ENCODE peak calls at places on chromosomes 3 and 15, in eight cellular contexts. E, K, F, W, S, R, V and Q are unnamed samples.

GRCh38 chr3:46058981-46059380 is 31.7 kb upstream of the XCR1 start:
- DNase-seq in R (no peak), S (no peak), V (no peak), F (no peak), K (no peak), E (no peak), W (no peak), Q (no peak)

GRCh38 chr3:114392831-114393230 is 99.0 kb downstream of the TIGIT start:
- DNase-seq in E (no peak), S (no peak), K (no peak), W (no peak), F (no peak), V (no peak), R (no peak), Q (no peak)

GRCh38 chr3:62372621-62373041 is 719 bp downstream of the FEZF2 start:
- DNase-seq in E (no peak), W (no peak), K (no peak), F (no peak), R (no peak), S (no peak), V (no peak), Q (no peak)

GRCh38 chr3:182837855-182838454 is 44.7 kb downstream of the ATP11B start:
- DNase-seq in R (peak), K (no peak), E (peak), V (peak), F (no peak), S (no peak), W (no peak), Q (peak)

GRCh38 chr3:138673641-138674040 is 65.1 kb downstream of the FAIM start:
- DNase-seq in W (no peak), E (peak), F (no peak), R (no peak), V (peak), S (no peak), K (no peak), Q (peak)

GRCh38 chr3:101675709-101676218 is 1.2 kb downstream of the ZBTB11 start:
- DNase-seq in F (no peak), S (no peak), K (no peak), V (no peak), E (no peak), W (peak), R (peak), Q (no peak)

GRCh38 chr15:28106294-28107110 is 7.4 kb upstream of the OCA2 start:
- DNase-seq in E (no peak), W (peak), F (peak), K (peak), V (no peak), R (no peak), S (no peak), Q (no peak)

GRCh38 chr15:65638681-65639089 is 16.9 kb downstream of the SLC24A1 start:
- DNase-seq in E (peak), F (no peak), V (peak), K (no peak), S (no peak), R (peak), W (no peak), Q (peak)

GRCh38 chr15:32766101-32766500 is 48.3 kb downstream of the GREM1 start:
- DNase-seq in S (no peak), K (no peak), W (no peak), R (no peak), V (no peak), E (no peak), F (no peak), Q (no peak)

GRCh38 chr3:139522421-139522820 is 17.1 kb downstream of the RBP1 start:
- DNase-seq in K (peak), V (no peak), E (no peak), S (no peak), F (no peak), R (no peak), W (no peak), Q (no peak)

GRCh38 chr15:63347074-63347859 is 34.4 kb downstream of the CA12 start:
- DNase-seq in K (no peak), R (no peak), V (no peak), W (no peak), F (no peak), S (no peak), E (peak), Q (no peak)

GRCh38 chr3:131655076-131655685 is 152.4 kb upstream of the MRPL3 start:
- DNase-seq in V (no peak), F (no peak), R (no peak), W (no peak), S (no peak), K (no peak), E (no peak), Q (peak)

GRCh38 chr3:177554900-177555759 is 357.8 kb upstream of the TBL1XR1 start:
- DNase-seq in W (peak), V (peak), F (no peak), E (peak), K (no peak), R (no peak), S (no peak), Q (peak)

GRCh38 chr3:143037867-143038266 is 36.5 kb downstream of the U2SURP start:
- DNase-seq in E (no peak), W (no peak), K (no peak), S (no peak), R (no peak), F (no peak), V (no peak), Q (no peak)
- TF ChIP-seq CTCF in E (peak), W (no peak), K (no peak), S (no peak), R (peak), F (no peak), V (no peak), Q (peak)

GRCh38 chr3:120182613-120183524 is 88.6 kb upstream of the GSK3B start:
- DNase-seq in E (peak), K (no peak), F (no peak), S (no peak), R (peak), W (peak), V (peak), Q (peak)
- TF ChIP-seq CTCF in E (peak), K (peak), F (no peak), S (no peak), R (peak), W (peak), V (peak), Q (peak)

DNA sequence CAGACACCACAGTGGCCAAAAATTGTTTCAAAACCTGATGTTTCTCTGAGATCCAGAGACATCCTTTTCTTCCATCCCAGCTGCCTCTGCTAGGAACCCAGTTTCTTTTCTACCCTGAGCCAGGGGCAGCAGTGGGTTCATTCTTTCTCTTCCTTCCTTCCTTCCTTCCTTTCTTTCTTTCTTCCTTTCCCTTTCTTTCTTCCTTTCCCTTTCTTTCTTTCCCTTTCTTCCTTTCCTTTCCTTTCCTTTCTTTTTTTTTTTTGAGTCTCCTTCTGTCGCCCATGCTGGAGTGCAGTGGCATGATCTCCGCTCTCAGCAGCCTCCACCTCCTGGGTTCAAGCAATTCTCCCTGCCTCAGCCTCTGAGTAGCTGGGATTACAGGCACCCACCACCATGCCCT is 30.7 kb upstream of the COPG1 start:
- DNase-seq in R (no peak), W (no peak), F (no peak), S (no peak), V (no peak), K (no peak), E (no peak), Q (no peak)
- TF ChIP-seq CTCF in R (no peak), W (no peak), F (no peak), S (no peak), V (no peak), K (no peak), E (no peak), Q (no peak)

GRCh38 chr15:40336129-40337122 is 4.3 kb downstream of the CCDC9B start:
- DNase-seq in V (no peak), K (no peak), E (no peak), S (no peak), W (no peak), R (peak), F (no peak), Q (no peak)
- TF ChIP-seq CTCF in V (peak), K (no peak), E (no peak), S (no peak), W (no peak), R (peak), F (no peak), Q (no peak)

GRCh38 chr15:68230157-68231100 is 901 bp upstream of the CLN6 start:
- DNase-seq in R (peak), W (peak), S (no peak), V (no peak), E (peak), K (no peak), F (no peak), Q (peak)
- TF ChIP-seq CTCF in R (peak), W (no peak), S (no peak), V (no peak), E (no peak), K (no peak), F (no peak), Q (no peak)

DNA sequence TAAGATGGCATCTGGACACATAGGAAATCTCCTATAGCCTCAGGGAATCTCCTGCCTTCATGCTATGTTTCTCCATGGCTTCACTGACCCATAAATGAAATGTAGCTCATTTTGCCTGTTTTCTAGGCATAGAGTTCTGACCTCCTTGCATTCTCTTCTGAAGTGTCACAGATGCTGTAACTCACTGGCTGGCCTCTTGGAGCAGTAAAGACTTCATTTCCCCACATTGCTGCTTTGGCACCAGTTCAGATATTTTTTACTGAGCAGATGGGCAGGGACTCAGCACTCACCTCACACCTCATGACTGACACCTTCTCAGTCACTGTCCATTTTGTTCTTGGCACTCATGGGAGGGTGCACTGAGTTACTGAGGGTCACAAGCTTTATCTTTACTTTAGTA is 286.7 kb upstream of the TGFBR2 start:
- DNase-seq in R (peak), S (no peak), V (peak), F (no peak), K (no peak), W (peak), E (peak), Q (peak)
- TF ChIP-seq CTCF in R (peak), S (no peak), V (peak), F (no peak), K (no peak), W (peak), E (peak), Q (peak)

DNA sequence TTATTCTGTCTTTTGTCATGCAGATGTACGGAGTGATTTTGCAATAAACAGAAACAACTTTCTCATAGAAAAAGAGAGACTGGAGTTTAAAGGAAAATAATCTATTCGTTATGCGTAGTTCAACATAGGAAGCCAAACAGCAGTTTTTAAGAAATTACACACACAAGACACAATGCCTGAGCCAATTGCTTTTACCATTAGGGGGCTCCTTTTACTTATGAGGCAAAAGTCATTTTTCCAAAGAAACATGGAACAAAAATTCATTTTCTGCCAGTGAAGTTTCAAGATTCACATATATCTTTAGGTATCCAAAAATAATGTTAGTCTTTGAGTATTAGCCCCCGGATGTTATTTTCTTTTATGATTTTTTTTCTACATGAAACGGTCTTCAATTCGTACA is 10.7 kb downstream of the CNTN6 start:
- DNase-seq in W (no peak), R (no peak), S (no peak), K (no peak), V (no peak), F (no peak), E (no peak), Q (no peak)
- TF ChIP-seq CTCF in W (peak), R (no peak), S (no peak), K (no peak), V (peak), F (no peak), E (no peak), Q (peak)

GRCh38 chr3:49005298-49005680 is 1.9 kb upstream of the WDR6 start:
- DNase-seq in W (peak), K (no peak), S (no peak), F (no peak), V (no peak), R (no peak), E (no peak), Q (no peak)

GRCh38 chr3:49006591-49007067 is 562 bp upstream of the WDR6 start:
- DNase-seq in R (no peak), F (peak), K (no peak), W (peak), S (no peak), V (peak), E (peak), Q (peak)

GRCh38 chr3:49005998-49006397 is 1.2 kb upstream of the WDR6 start:
- DNase-seq in R (no peak), K (no peak), F (peak), S (no peak), V (no peak), E (no peak), W (no peak), Q (no peak)

GRCh38 chr3:49007771-49008528 is 759 bp downstream of the WDR6 start:
- DNase-seq in V (peak), W (peak), S (no peak), K (peak), F (peak), R (peak), E (peak), Q (peak)

DNA sequence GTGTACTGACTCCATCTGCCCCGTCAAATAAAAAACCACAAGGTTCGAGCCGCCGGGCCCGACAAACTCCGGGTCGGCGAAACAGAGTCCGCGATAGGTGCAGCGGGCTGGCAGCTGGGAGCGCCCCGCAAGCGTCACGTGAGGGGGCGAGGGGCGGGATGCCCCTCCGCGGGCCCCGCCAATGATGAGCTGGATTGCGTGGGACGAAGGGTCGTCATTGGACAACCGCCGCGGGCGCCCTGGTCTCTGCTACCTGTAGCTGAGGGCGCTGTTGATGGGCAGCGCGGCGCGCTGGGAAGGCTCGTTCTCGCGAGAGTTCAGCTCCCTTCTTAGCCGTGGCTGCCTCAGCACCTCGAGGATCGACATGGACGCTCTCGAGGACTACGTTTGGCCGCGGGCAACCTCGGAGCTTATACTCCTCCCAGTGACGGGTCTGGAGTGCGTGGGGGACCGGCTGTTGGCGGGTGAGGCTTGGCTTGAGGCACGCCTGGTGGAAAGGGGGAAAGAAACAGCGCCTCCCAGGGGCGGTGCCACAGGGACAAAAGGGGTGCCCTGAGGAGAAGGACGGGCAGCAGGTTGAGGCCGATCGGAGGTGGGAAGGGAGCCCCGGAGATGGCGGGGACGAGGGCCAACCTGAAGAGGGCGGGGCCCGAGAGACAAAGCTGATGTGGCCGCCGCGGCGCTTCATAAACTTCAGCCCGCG is at the start of gene WDR6:
- DNase-seq in F (peak), K (peak), V (peak), R (peak), W (peak), S (peak), E (peak), Q (peak)
- TF ChIP-seq CTCF in F (peak), K (no peak), V (peak), R (peak), W (peak), S (no peak), E (peak), Q (peak)

GRCh38 chr3:53921296-53921695 is 29.6 kb upstream of the SELENOK start:
- DNase-seq in K (no peak), E (peak), W (peak), V (no peak), F (no peak), R (peak), S (no peak), Q (peak)
- TF ChIP-seq CTCF in K (no peak), E (peak), W (peak), V (peak), F (no peak), R (peak), S (no peak), Q (peak)